ENCODE peak calls at places on chromosomes 3 and 15, in four cellular contexts. D is K562, Q is HL-60, C is GM12878. L is an unnamed sample.

GRCh38 chr3:178916223-178916622 is 155.4 kb downstream of the ZMAT3 start:
- DNase-seq in C (no peak), D (no peak), Q (no peak), L (no peak)

GRCh38 chr3:122987726-122988319 is 39.7 kb downstream of the SEMA5B start:
- DNase-seq in D (no peak), C (no peak), Q (no peak), L (no peak)

GRCh38 chr15:25727867-25728600 is 135.1 kb downstream of the ATP10A start:
- DNase-seq in C (no peak), D (no peak), Q (no peak), L (no peak)

GRCh38 chr3:94462931-94463330 is 400.1 kb downstream of the NSUN3 start:
- DNase-seq in C (no peak), Q (no peak), D (no peak), L (no peak)

GRCh38 chr15:64699767-64700388 is 75.5 kb downstream of the RBPMS2 start:
- DNase-seq in C (no peak), Q (no peak), D (no peak), L (no peak)

GRCh38 chr15:75809986-75810750 is 33.1 kb upstream of the UBE2Q2 start:
- DNase-seq in D (peak), Q (peak), C (no peak), L (no peak)

GRCh38 chr3:136670166-136670565 is 82.0 kb downstream of the STAG1 start:
- DNase-seq in C (no peak), D (no peak), Q (no peak), L (no peak)

GRCh38 chr3:177459397-177459796 is 262.1 kb upstream of the TBL1XR1 start:
- DNase-seq in C (no peak), D (no peak), Q (no peak), L (no peak)

GRCh38 chr3:185056908-185057307 is 96.0 kb downstream of the C3orf70 start:
- DNase-seq in Q (no peak), D (no peak), C (no peak), L (no peak)

GRCh38 chr3:158488670-158489069 is 82.3 kb upstream of the MLF1 start:
- DNase-seq in Q (no peak), C (no peak), D (no peak), L (no peak)

DNA sequence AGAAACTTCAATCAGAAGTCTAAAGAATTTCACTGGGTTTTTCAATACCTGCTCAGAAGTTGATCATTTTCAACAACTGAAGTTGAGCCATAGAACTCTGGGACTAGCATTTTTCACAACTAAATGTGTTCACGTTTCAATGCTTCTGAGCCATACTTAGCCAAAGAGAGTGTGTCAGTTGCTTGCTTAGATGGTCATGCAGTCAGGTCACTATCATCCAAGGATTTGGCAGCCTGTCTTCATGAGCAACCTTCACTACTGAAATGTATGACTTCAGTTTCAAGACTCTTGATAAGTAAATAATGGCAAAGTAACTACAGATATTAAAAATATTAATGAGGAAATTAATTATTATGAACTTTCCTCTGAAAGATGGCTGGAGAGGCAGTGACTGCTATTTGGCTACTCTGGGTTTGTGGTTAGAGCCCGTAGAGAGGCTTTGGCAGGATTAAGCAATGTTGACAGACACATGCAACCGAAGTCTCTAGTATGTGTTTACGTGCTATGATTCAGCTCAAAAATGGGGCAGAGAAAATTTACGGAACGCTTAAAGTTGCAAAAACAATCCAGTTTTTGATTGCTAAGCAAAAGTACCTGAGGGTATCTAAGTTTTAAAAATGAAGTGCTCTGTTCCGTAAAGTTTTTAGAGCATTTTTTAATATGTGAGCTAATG is 133.8 kb downstream of the GMNC start:
- DNase-seq in Q (peak), D (no peak), C (no peak), L (no peak)
- TF ChIP-seq SPI1 in Q (no peak), D (no peak), C (no peak), L (no peak)

DNA sequence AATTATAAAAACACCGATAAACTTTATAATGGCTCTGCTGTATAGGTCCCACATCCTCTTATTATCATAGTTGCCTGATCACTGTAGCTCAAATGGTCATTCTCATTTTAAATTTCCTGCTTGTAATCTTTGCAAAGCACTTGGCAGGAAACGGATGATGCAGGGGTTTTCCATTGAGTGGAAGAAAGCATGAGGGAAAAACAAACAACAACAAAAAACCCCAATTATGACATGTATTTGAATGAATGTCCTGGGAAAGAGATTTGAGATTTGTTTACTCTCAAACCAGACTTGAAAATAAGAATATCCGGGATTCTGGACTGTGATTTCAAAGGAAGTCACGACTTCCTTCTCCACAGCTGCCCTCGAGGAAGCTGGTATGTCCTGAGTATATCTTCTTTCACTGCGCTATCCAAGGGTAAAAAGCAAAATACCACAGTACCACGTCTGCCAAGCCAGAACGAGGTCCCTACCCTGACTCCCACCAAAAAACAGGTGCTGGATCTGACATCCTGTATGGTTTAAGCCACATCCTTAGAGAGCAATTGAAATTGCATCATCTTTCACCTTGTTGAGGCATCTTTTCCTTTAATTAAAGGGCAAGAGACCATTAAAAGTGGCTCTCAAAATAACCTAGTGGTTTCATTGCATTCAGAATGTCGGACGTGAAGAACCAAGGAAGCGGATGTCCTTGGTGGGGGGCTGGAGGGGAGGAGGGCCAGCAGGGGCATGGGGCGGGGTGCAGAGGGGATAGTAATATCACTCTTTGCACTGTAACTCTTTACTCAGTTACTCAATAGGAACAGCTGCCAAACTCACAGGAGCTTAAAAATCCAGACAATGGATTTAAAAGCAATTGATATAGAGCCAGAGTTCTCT is 13.5 kb upstream of the TIPIN start:
- DNase-seq in C (peak), D (peak), Q (peak), L (no peak)
- TF ChIP-seq SPI1 in C (peak), D (no peak), Q (peak), L (peak)

GRCh38 chr15:74262635-74263034 is 26.5 kb downstream of the CCDC33 start:
- DNase-seq in Q (no peak), D (no peak), C (no peak), L (no peak)
- TF ChIP-seq SPI1 in Q (no peak), D (no peak), C (no peak), L (no peak)

GRCh38 chr3:55486857-55487375 is at the start of gene WNT5A:
- DNase-seq in C (no peak), D (no peak), Q (no peak), L (no peak)

GRCh38 chr3:55484741-55485207 is 2.3 kb downstream of the WNT5A start:
- DNase-seq in C (no peak), D (no peak), Q (no peak), L (no peak)

GRCh38 chr3:55484191-55484644 is 2.9 kb downstream of the WNT5A start:
- DNase-seq in D (no peak), C (no peak), Q (no peak), L (no peak)

GRCh38 chr3:55486101-55486856 is 827 bp downstream of the WNT5A start:
- DNase-seq in Q (no peak), C (no peak), D (no peak), L (no peak)

DNA sequence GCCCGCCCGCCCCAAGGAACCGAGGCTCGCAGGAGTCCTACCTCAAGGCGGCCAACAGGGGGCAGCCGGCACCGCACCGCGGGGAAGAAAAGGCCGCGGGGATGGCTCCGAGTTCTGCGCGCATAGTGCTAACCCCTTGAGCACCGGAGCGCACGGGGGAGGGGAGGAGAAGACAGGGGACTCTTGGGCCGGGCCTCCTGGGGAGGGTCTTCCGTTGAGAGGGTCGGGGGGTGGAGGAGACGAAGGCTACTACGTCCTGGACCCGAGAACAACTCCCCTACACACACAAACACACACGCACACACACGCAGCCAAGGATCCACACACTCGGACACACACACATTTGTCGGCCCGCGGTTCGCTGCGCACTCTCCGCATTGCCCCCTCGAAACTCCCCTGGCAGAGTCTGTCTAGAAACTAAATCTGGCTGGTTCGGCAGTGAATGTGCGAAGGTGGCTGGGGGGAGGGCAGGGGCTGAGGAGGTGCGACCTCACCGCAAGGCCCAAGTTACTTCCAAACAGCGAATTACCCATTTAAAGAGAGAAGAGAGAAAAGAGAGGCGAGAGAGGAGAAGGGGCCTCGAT is 1.8 kb downstream of the WNT5A start:
- DNase-seq in Q (peak), C (peak), D (peak), L (peak)
- TF ChIP-seq SPI1 in Q (no peak), C (no peak), D (no peak), L (no peak)

DNA sequence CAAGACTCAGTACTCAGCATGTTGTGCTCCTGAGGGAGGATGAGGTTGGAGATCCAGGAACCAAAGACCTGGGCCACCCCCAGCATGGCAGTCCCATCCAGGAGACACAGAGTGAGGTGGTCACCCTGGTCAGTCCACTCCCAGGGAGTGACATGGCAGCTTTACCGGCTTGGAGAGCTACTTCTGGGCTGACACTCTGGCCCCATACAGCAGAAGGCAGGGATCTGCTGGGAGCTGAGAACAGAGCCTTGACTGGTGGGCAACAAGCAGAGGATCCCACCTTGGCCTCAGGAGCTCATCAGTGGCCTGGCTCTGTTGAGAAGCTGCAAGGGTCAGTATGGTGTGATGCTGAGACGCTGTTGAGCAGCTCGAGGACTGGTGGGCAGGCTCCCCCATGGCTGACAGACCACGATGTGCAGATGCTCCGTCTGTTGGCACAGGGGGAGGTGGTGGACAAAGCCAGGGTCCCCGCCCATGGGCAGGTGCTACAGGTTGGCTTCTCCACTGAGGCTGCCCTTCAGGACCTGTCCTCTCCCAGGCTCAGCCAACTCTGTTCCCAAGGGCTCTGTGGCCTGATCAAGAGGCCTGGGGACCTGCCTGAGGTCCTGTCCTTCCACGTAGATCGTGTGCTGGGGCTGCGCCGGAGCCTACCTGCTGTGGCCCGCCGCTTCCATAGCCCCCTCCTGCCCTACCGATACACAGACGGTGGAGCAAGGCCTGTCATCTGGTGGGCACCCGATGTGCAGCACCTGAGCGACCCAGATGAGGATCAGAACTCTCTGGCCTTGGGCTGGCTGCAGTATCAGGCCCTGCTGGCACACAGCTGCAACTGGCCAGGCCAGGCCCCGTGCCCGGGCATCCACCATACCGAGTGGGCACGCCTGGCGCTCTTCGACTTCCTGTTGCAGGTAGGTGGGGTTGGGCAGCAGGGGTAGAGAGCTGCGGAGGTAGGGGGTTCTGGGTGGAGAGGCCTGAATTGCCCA is 53.8 kb downstream of the GASK1A start:
- DNase-seq in D (no peak), Q (no peak), C (no peak), L (no peak)
- TF ChIP-seq SPI1 in D (no peak), Q (no peak), C (no peak), L (no peak)

DNA sequence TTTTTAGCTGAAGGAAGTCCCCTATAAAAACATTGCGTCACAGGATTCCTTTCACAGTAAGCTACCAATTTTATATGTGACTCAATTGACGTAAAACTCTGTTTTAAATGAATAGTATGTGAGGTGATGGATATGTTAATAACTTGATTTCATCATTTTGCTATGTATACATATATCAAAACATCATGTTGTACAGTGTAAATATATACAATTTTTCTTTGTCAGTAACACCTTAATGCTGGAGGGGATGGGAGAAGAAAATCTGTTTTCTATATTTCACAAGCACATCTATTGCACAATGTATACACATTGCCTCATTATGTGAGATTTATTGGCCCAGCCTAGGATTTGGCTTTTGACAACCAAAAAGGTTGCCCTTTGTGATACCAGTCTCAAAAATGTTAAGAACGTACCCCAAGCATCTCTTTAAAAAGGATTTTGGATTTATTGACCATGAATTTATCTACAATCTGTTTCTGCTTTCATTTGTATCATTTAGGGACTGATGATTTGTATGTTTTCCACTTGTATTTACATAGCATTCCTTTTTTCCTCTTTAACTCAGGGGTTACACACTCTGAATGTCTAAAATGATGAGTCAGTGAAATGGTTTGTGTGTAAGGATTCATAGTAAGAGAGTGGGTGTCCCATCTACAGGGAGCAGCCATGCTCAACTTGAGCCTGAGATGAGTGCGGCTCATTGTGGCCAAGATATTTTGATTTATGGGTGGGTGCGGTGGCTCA is 62.6 kb downstream of the CRTC3 start:
- DNase-seq in D (no peak), Q (no peak), C (no peak), L (no peak)
- TF ChIP-seq SPI1 in D (no peak), Q (no peak), C (no peak), L (no peak)

GRCh38 chr15:23083115-23083514 is 43.7 kb upstream of the TUBGCP5 start:
- DNase-seq in Q (no peak), C (no peak), D (no peak), L (no peak)
- TF ChIP-seq SPI1 in Q (no peak), C (no peak), D (no peak), L (no peak)

GRCh38 chr15:72858205-72858604 is 74.6 kb upstream of the ADPGK start:
- DNase-seq in C (no peak), D (no peak), Q (no peak), L (no peak)
- TF ChIP-seq SPI1 in C (no peak), D (no peak), Q (no peak), L (no peak)

L was measured in GM12891.